ENCODE peak calls at places on chromosomes 4 and X, in nine cellular contexts. Y is AG09309, G is tibial nerve, P is hepatocyte, C is AG04450, L is AG04449, B is suprapubic skin, F is lower leg skin, Q is tibial artery. H is an unnamed sample.

GRCh38 chr4:147351083-147351787 is 129.7 kb upstream of the EDNRA start:
- DNase-seq in Q (no peak), B (no peak), G (no peak), P (no peak), L (no peak), Y (no peak), C (no peak), F (no peak), H (peak)

GRCh38 chr4:127001898-127002297 is 630.9 kb upstream of the INTU start:
- DNase-seq in G (no peak), Q (no peak), B (no peak), L (no peak), Y (no peak), C (no peak), F (no peak), P (no peak), H (no peak)

GRCh38 chr4:32689520-32689919 is 1969.4 kb downstream of the PCDH7 start:
- DNase-seq in C (no peak), L (no peak), G (no peak), Y (no peak), Q (no peak), F (no peak), B (no peak), P (no peak), H (peak)

GRCh38 chr4:99436976-99437655 is 2.0 kb upstream of the ADH7 start:
- DNase-seq in C (no peak), Q (no peak), F (no peak), P (no peak), G (no peak), Y (no peak), B (no peak), L (no peak), H (no peak)

GRCh38 chrX:124086411-124086810 is 124.9 kb downstream of the STAG2 start:
- DNase-seq in F (no peak), Q (no peak), P (no peak), L (no peak), Y (no peak), G (no peak), B (no peak), C (no peak), H (no peak)

GRCh38 chr4:86043755-86044592 is 315.9 kb downstream of the MAPK10 start:
- DNase-seq in L (no peak), Y (no peak), P (peak), B (no peak), Q (no peak), G (peak), C (no peak), F (no peak), H (peak)

GRCh38 chr4:28947374-28947773 is 1772.8 kb upstream of the PCDH7 start:
- DNase-seq in F (no peak), G (no peak), B (no peak), Q (no peak), L (no peak), C (no peak), P (no peak), Y (no peak), H (no peak)

GRCh38 chr4:85370400-85371032 is 104.4 kb upstream of the ARHGAP24 start:
- DNase-seq in L (no peak), Q (no peak), Y (peak), B (no peak), C (no peak), F (no peak), G (peak), P (peak), H (peak)

GRCh38 chr4:38696697-38697096 is 32.7 kb downstream of the KLF3 start:
- DNase-seq in C (no peak), Q (no peak), B (no peak), Y (no peak), G (no peak), F (no peak), P (no peak), L (no peak), H (peak)

GRCh38 chr4:154416183-154416543 is 75.4 kb downstream of the DCHS2 start:
- DNase-seq in L (no peak), C (no peak), F (no peak), Y (no peak), B (no peak), P (peak), G (no peak), Q (no peak), H (no peak)

GRCh38 chr4:7817877-7818675 is 121.6 kb downstream of the AFAP1 start:
- DNase-seq in L (no peak), P (peak), F (peak), G (no peak), Q (no peak), Y (no peak), C (no peak), B (no peak), H (no peak)

DNA sequence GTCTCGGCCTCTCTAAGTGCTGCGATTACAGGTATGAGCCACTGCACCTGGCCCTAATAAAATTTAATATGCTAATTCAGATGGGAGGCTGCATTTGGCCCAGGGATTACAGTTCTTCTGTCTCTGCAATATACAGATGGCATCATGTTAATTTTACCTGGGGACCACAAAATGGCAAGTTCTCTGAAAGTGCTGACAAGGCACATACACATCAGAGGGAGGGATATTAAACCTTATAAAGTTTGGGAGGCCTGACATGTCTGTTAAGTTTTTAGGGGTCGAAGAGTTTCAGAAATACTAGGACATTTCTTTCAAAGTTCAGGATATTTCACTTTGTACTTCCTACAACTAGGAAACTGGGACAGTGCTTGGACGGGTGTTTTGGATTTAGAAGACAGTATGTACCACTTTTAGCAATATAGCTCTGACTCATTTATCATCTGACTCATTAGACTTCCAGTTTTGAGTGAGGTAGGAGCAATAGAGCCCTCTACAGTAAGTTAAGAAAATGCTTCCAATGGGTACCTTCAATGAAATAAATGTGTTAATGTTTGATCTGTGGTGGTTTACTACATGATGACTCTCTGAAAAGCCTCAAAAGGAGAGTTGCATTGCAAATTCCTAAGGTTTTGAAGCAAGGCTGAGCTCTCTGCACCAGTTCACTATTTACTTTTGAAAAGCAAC is 981.0 kb upstream of the HS3ST1 start:
- DNase-seq in G (no peak), P (peak), C (no peak), B (no peak), F (no peak), L (no peak), Q (no peak), Y (no peak), H (peak)
- TF ChIP-seq CTCF in G (no peak), P (peak), C (no peak), B (no peak), F (no peak), L (no peak), Q (no peak), Y (no peak), H (no peak)

DNA sequence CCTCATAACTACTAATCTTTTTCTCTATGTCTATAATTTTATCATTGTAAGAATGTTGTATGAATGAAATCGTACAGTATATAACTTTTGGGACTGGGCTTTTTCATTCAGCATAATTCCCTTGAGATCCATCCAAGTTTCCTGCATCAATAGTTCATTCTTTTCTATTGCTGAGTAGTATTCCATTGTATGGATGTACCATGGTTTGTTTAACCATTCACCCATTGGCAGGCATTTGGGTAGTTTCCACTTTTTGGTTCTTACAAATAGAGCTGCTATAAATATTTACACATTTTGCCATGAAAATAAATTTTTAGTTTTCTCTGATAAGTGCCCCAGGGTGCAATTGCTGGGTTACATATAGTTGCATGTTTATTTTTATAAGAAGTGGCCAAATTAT is 659.8 kb downstream of the RAPGEF2 start:
- DNase-seq in F (no peak), L (no peak), C (no peak), Y (no peak), G (no peak), B (no peak), Q (no peak), P (no peak), H (no peak)
- H3K4me3 ChIP-seq in F (no peak), L (no peak), C (no peak), Y (no peak), G (no peak), B (no peak), Q (no peak), P (no peak), H (no peak)

GRCh38 chr4:46124773-46125172 is 919 bp upstream of the GABRG1 start:
- DNase-seq in G (no peak), L (no peak), Q (no peak), C (no peak), F (peak), B (no peak), Y (no peak), P (peak), H (no peak)

GRCh38 chr4:46123872-46124755 is at the start of gene GABRG1:
- DNase-seq in F (peak), L (no peak), P (peak), Q (no peak), C (no peak), G (no peak), Y (no peak), B (no peak), H (no peak)
- TF ChIP-seq CTCF in F (no peak), L (no peak), P (no peak), Q (no peak), C (no peak), G (no peak), Y (no peak), B (no peak), H (no peak)

DNA sequence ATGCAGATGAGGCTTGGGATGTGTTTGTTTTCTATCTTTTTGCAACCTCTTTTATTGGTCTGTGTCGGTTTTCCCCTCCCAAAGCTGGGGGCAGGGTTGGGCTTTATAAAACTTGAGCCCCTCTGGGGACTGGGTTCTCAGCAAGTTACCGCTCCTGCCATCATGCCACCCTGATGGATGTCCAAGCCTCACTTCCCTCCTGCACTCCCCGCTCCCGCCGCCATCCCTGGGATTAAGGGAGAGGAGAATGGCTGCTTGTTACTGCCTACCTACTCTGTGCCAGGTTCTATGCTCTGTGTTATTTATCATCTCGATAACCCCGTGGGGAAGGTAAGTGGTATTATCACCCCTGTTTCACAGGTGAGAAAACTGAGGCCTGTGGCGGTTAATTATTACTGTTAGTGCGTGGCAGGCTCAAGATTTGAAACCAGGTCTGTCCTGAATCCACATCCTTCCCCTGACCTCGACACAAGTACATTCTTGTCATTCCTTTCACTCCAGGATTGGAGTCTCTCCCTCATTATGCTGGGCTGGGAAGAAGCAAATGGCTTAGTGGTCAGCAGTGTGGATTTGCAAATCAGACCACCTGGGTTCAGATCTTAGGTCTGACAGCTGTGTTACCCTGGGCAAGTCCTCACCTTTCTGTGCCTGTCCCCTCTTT is 4.5 kb downstream of the UBA1 start:
- DNase-seq in Y (no peak), P (no peak), F (no peak), L (no peak), G (no peak), B (no peak), C (no peak), Q (no peak), H (peak)
- H3K4me3 ChIP-seq in Y (no peak), P (no peak), F (no peak), L (no peak), G (no peak), B (no peak), C (no peak), Q (peak), H (no peak)

H was measured in choroid plexus epithelial cell.